ENCODE peak calls at places on chromosomes 5 and 9, in nine cellular contexts. One of them, this sample, is unnamed.
A peak's percentile ranks its signal among the peaks of the same experiment; 100 is the strongest.

GRCh38 chr5:124742983-124743533 is 3.4 kb downstream of the ZNF608 start:
- DNase-seq in LNCaP clone FGC: no peak
- DNase-seq in pancreas: peak; percentile 42
- DNase-seq in transverse colon: peak; percentile 42
- DNase-seq in hepatocyte: peak; percentile 65
- DNase-seq in psoas muscle: peak; percentile 70
- DNase-seq in heart right ventricle: no peak
- DNase-seq in choroid plexus epithelial cell: peak; percentile 88
- DNase-seq in PC-3: peak; percentile 85
- DNase-seq in this sample: peak; percentile 86

GRCh38 chr5:132677682-132678400 is 4.1 kb downstream of the IL4 start:
- DNase-seq in LNCaP clone FGC: no peak
- DNase-seq in pancreas: no peak
- DNase-seq in transverse colon: no peak
- DNase-seq in hepatocyte: no peak
- DNase-seq in psoas muscle: no peak
- DNase-seq in heart right ventricle: no peak
- DNase-seq in choroid plexus epithelial cell: no peak
- DNase-seq in PC-3: no peak
- DNase-seq in this sample: no peak

GRCh38 chr5:142597546-142598337 is 88.1 kb downstream of the FGF1 start:
- DNase-seq in LNCaP clone FGC: peak; percentile 27
- DNase-seq in pancreas: no peak
- DNase-seq in transverse colon: no peak
- DNase-seq in hepatocyte: no peak
- DNase-seq in psoas muscle: no peak
- DNase-seq in heart right ventricle: no peak
- DNase-seq in choroid plexus epithelial cell: peak; percentile 80
- DNase-seq in PC-3: peak; percentile 95
- DNase-seq in this sample: no peak

GRCh38 chr5:96785271-96785670 is 22.5 kb downstream of the ERAP1 start:
- DNase-seq in LNCaP clone FGC: no peak
- DNase-seq in pancreas: no peak
- DNase-seq in transverse colon: no peak
- DNase-seq in hepatocyte: no peak
- DNase-seq in psoas muscle: no peak
- DNase-seq in heart right ventricle: no peak
- DNase-seq in choroid plexus epithelial cell: no peak
- DNase-seq in PC-3: no peak
- DNase-seq in this sample: no peak

GRCh38 chr9:108671794-108672193 is 184.0 kb downstream of the ACTL7B start:
- DNase-seq in LNCaP clone FGC: no peak
- DNase-seq in pancreas: no peak
- DNase-seq in transverse colon: no peak
- DNase-seq in hepatocyte: no peak
- DNase-seq in psoas muscle: no peak
- DNase-seq in heart right ventricle: no peak
- DNase-seq in choroid plexus epithelial cell: no peak
- DNase-seq in PC-3: peak; percentile 30
- DNase-seq in this sample: no peak

GRCh38 chr5:98772415-98773213 is 849 bp upstream of the RGMB start:
- DNase-seq in LNCaP clone FGC: peak; percentile 81
- DNase-seq in pancreas: peak; percentile 79
- DNase-seq in transverse colon: peak; percentile 86
- DNase-seq in hepatocyte: peak; percentile 78
- DNase-seq in psoas muscle: peak; percentile 85
- DNase-seq in heart right ventricle: peak; percentile 65
- DNase-seq in choroid plexus epithelial cell: peak; percentile 85
- DNase-seq in PC-3: peak; percentile 96
- DNase-seq in this sample: no peak

GRCh38 chr9:131485728-131486381 is 16.9 kb upstream of the POMT1 start:
- DNase-seq in LNCaP clone FGC: no peak
- DNase-seq in pancreas: no peak
- DNase-seq in transverse colon: no peak
- DNase-seq in hepatocyte: no peak
- DNase-seq in psoas muscle: peak; percentile 39
- DNase-seq in heart right ventricle: no peak
- DNase-seq in choroid plexus epithelial cell: no peak
- DNase-seq in PC-3: no peak
- DNase-seq in this sample: no peak

GRCh38 chr5:97498657-97499056 is 315.6 kb upstream of the RIOK2 start:
- DNase-seq in LNCaP clone FGC: no peak
- DNase-seq in pancreas: no peak
- DNase-seq in transverse colon: no peak
- DNase-seq in hepatocyte: no peak
- DNase-seq in psoas muscle: no peak
- DNase-seq in heart right ventricle: no peak
- DNase-seq in choroid plexus epithelial cell: no peak
- DNase-seq in PC-3: no peak
- DNase-seq in this sample: no peak

GRCh38 chr5:66966439-66966838 is 230.2 kb downstream of the CD180 start:
- DNase-seq in LNCaP clone FGC: no peak
- DNase-seq in pancreas: no peak
- DNase-seq in transverse colon: no peak
- DNase-seq in hepatocyte: no peak
- DNase-seq in psoas muscle: no peak
- DNase-seq in heart right ventricle: no peak
- DNase-seq in choroid plexus epithelial cell: no peak
- DNase-seq in PC-3: peak; percentile 3
- DNase-seq in this sample: no peak

GRCh38 chr9:79196606-79197005 is 375.2 kb upstream of the TLE4 start:
- DNase-seq in LNCaP clone FGC: no peak
- DNase-seq in pancreas: no peak
- DNase-seq in transverse colon: no peak
- DNase-seq in hepatocyte: no peak
- DNase-seq in psoas muscle: no peak
- DNase-seq in heart right ventricle: no peak
- DNase-seq in choroid plexus epithelial cell: peak; percentile 66
- DNase-seq in PC-3: no peak
- DNase-seq in this sample: no peak

GRCh38 chr9:122053951-122054350 is 39.2 kb downstream of the TTLL11 start:
- DNase-seq in LNCaP clone FGC: no peak
- DNase-seq in pancreas: no peak
- DNase-seq in transverse colon: no peak
- DNase-seq in hepatocyte: no peak
- DNase-seq in psoas muscle: no peak
- DNase-seq in heart right ventricle: no peak
- DNase-seq in choroid plexus epithelial cell: no peak
- DNase-seq in PC-3: no peak
- DNase-seq in this sample: no peak

GRCh38 chr9:16023466-16023865 is 470.6 kb downstream of the CCDC171 start:
- DNase-seq in LNCaP clone FGC: no peak
- DNase-seq in pancreas: no peak
- DNase-seq in transverse colon: no peak
- DNase-seq in hepatocyte: no peak
- DNase-seq in psoas muscle: no peak
- DNase-seq in heart right ventricle: no peak
- DNase-seq in choroid plexus epithelial cell: peak; percentile 62
- DNase-seq in PC-3: peak; percentile 79
- DNase-seq in this sample: no peak

GRCh38 chr5:10534491-10535236 is 29.2 kb upstream of the ANKRD33B start:
- DNase-seq in LNCaP clone FGC: no peak
- DNase-seq in pancreas: no peak
- DNase-seq in transverse colon: no peak
- DNase-seq in hepatocyte: no peak
- DNase-seq in psoas muscle: no peak
- DNase-seq in heart right ventricle: no peak
- DNase-seq in choroid plexus epithelial cell: no peak
- DNase-seq in PC-3: no peak
- DNase-seq in this sample: no peak

GRCh38 chr5:165460911-165461310 is 1955.5 kb downstream of the MAT2B start:
- DNase-seq in LNCaP clone FGC: no peak
- DNase-seq in pancreas: no peak
- DNase-seq in transverse colon: no peak
- DNase-seq in hepatocyte: no peak
- DNase-seq in psoas muscle: no peak
- DNase-seq in heart right ventricle: no peak
- DNase-seq in choroid plexus epithelial cell: peak; percentile 20
- DNase-seq in PC-3: no peak
- DNase-seq in this sample: no peak

GRCh38 chr5:151141535-151141934 is 16.0 kb downstream of the ANXA6 start:
- DNase-seq in LNCaP clone FGC: no peak
- DNase-seq in pancreas: no peak
- DNase-seq in transverse colon: peak; percentile 59
- DNase-seq in hepatocyte: peak; percentile 41
- DNase-seq in psoas muscle: peak; percentile 80
- DNase-seq in heart right ventricle: peak; percentile 53
- DNase-seq in choroid plexus epithelial cell: peak; percentile 78
- DNase-seq in PC-3: no peak
- DNase-seq in this sample: no peak

GRCh38 chr9:23567756-23568155 is 258.3 kb downstream of the ELAVL2 start:
- DNase-seq in LNCaP clone FGC: no peak
- DNase-seq in pancreas: no peak
- DNase-seq in transverse colon: no peak
- DNase-seq in hepatocyte: no peak
- DNase-seq in psoas muscle: no peak
- DNase-seq in heart right ventricle: no peak
- DNase-seq in choroid plexus epithelial cell: no peak
- DNase-seq in PC-3: no peak
- DNase-seq in this sample: no peak

GRCh38 chr9:95003694-95004451 is 277.4 kb downstream of the AOPEP start:
- DNase-seq in LNCaP clone FGC: no peak
- DNase-seq in pancreas: peak; percentile 43
- DNase-seq in transverse colon: peak; percentile 70
- DNase-seq in hepatocyte: peak; percentile 76
- DNase-seq in psoas muscle: peak; percentile 59
- DNase-seq in heart right ventricle: peak; percentile 69
- DNase-seq in choroid plexus epithelial cell: peak; percentile 69
- DNase-seq in PC-3: peak; percentile 51
- DNase-seq in this sample: no peak
- TF ChIP-seq CTCF in LNCaP clone FGC: no peak
- TF ChIP-seq CTCF in pancreas: no peak
- TF ChIP-seq CTCF in transverse colon: peak; percentile 21
- TF ChIP-seq CTCF in hepatocyte: no peak
- TF ChIP-seq CTCF in psoas muscle: no peak
- TF ChIP-seq CTCF in heart right ventricle: peak; percentile 38
- TF ChIP-seq CTCF in choroid plexus epithelial cell: peak; percentile 37
- TF ChIP-seq CTCF in PC-3: no peak
- TF ChIP-seq CTCF in this sample: peak; percentile 31

GRCh38 chr5:43007246-43007910 is 32.7 kb downstream of the ANXA2R start:
- DNase-seq in LNCaP clone FGC: no peak
- DNase-seq in pancreas: peak; percentile 72
- DNase-seq in transverse colon: peak; percentile 84
- DNase-seq in hepatocyte: peak; percentile 93
- DNase-seq in psoas muscle: peak; percentile 89
- DNase-seq in heart right ventricle: peak; percentile 84
- DNase-seq in choroid plexus epithelial cell: peak; percentile 96
- DNase-seq in PC-3: peak; percentile 89
- DNase-seq in this sample: no peak

GRCh38 chr5:43007911-43008368 is 32.2 kb downstream of the ANXA2R start:
- DNase-seq in LNCaP clone FGC: no peak
- DNase-seq in pancreas: peak; percentile 34
- DNase-seq in transverse colon: peak; percentile 80
- DNase-seq in hepatocyte: peak; percentile 84
- DNase-seq in psoas muscle: peak; percentile 79
- DNase-seq in heart right ventricle: peak; percentile 71
- DNase-seq in choroid plexus epithelial cell: peak; percentile 90
- DNase-seq in PC-3: peak; percentile 81
- DNase-seq in this sample: no peak

GRCh38 chr5:43010956-43011355 is 29.2 kb downstream of the ANXA2R start:
- DNase-seq in LNCaP clone FGC: no peak
- DNase-seq in pancreas: no peak
- DNase-seq in transverse colon: no peak
- DNase-seq in hepatocyte: no peak
- DNase-seq in psoas muscle: no peak
- DNase-seq in heart right ventricle: peak; percentile 30
- DNase-seq in choroid plexus epithelial cell: no peak
- DNase-seq in PC-3: no peak
- DNase-seq in this sample: no peak

GRCh38 chr5:43008369-43009158 is 31.6 kb downstream of the ANXA2R start:
- DNase-seq in LNCaP clone FGC: peak; percentile 39
- DNase-seq in pancreas: peak; percentile 68
- DNase-seq in transverse colon: peak; percentile 94
- DNase-seq in hepatocyte: peak; percentile 89
- DNase-seq in psoas muscle: peak; percentile 93
- DNase-seq in heart right ventricle: peak; percentile 92
- DNase-seq in choroid plexus epithelial cell: peak; percentile 96
- DNase-seq in PC-3: peak; percentile 98
- DNase-seq in this sample: no peak

DNA sequence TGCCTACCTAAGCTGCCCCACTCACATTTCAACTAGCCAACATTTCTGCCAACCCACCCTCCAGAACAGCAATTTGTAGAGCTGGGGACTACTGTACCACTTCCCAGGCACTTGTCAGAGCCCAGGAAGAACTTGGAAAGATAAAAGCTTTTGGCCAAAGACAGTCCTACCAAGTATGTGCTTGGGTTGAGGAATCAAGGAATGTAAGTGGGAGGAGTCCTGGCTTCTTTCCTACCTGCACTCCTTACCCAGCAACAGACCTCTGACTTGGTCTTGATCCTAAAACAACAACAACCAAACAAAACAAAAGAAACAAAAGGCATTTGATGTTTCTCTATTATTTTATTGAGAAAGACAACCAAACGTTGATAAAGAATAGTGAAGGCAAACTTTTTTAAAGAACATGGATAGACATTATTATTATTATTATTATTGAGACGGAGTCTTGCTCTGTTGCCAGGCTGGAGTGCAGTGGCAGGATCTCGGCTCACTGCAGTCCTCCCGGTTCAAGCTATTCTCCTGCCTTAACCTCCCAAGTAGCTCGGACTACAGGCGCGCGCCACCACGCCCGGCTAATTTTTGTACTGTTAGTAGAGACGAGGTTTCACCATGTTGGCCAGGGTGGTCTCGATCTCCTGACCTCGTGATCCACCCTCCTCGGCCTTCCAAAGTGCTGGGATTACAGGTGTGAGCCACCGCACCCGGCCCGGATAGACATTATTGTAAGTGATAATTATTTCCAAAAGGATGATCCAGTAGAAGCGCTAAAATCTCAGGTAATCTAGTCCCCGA is 33.5 kb downstream of the ANXA2R start:
- DNase-seq in LNCaP clone FGC: no peak
- DNase-seq in pancreas: no peak
- DNase-seq in transverse colon: no peak
- DNase-seq in hepatocyte: no peak
- DNase-seq in psoas muscle: no peak
- DNase-seq in heart right ventricle: no peak
- DNase-seq in choroid plexus epithelial cell: peak; percentile 66
- DNase-seq in PC-3: no peak
- DNase-seq in this sample: no peak
- H3K4me3 ChIP-seq in LNCaP clone FGC: no peak overlapping the region
- H3K4me3 ChIP-seq in pancreas: no peak overlapping the region
- H3K4me3 ChIP-seq in transverse colon: peak overlapping the region; percentile 32
- H3K4me3 ChIP-seq in hepatocyte: peak overlapping the region; percentile 33
- H3K4me3 ChIP-seq in psoas muscle: peak overlapping the region; percentile 74
- H3K4me3 ChIP-seq in heart right ventricle: peak overlapping the region; percentile 67
- H3K4me3 ChIP-seq in choroid plexus epithelial cell: peak overlapping the region; percentile 52
- H3K4me3 ChIP-seq in PC-3: no peak overlapping the region
- H3K4me3 ChIP-seq in this sample: peak overlapping the region; percentile 51

GRCh38 chr9:91522496-91522895 is 98.9 kb upstream of the NFIL3 start:
- DNase-seq in LNCaP clone FGC: no peak
- DNase-seq in pancreas: no peak
- DNase-seq in transverse colon: no peak
- DNase-seq in hepatocyte: no peak
- DNase-seq in psoas muscle: no peak
- DNase-seq in heart right ventricle: no peak
- DNase-seq in choroid plexus epithelial cell: no peak
- DNase-seq in PC-3: no peak
- DNase-seq in this sample: no peak
- TF ChIP-seq CTCF in LNCaP clone FGC: no peak
- TF ChIP-seq CTCF in pancreas: no peak
- TF ChIP-seq CTCF in transverse colon: no peak
- TF ChIP-seq CTCF in hepatocyte: no peak
- TF ChIP-seq CTCF in psoas muscle: no peak
- TF ChIP-seq CTCF in heart right ventricle: no peak
- TF ChIP-seq CTCF in choroid plexus epithelial cell: no peak
- TF ChIP-seq CTCF in PC-3: no peak
- TF ChIP-seq CTCF in this sample: no peak

GRCh38 chr5:93607367-93608258 is 24.6 kb downstream of the NR2F1 start:
- DNase-seq in LNCaP clone FGC: no peak
- DNase-seq in pancreas: no peak
- DNase-seq in transverse colon: no peak
- DNase-seq in hepatocyte: peak; percentile 65
- DNase-seq in psoas muscle: no peak
- DNase-seq in heart right ventricle: peak; percentile 45
- DNase-seq in choroid plexus epithelial cell: peak; percentile 91
- DNase-seq in PC-3: peak; percentile 94
- DNase-seq in this sample: no peak
- H3K4me3 ChIP-seq in LNCaP clone FGC: no peak overlapping the region
- H3K4me3 ChIP-seq in pancreas: no peak overlapping the region
- H3K4me3 ChIP-seq in transverse colon: no peak overlapping the region
- H3K4me3 ChIP-seq in hepatocyte: no peak overlapping the region
- H3K4me3 ChIP-seq in psoas muscle: peak overlapping the region; percentile 37
- H3K4me3 ChIP-seq in heart right ventricle: no peak overlapping the region
- H3K4me3 ChIP-seq in choroid plexus epithelial cell: peak overlapping the region; percentile 41
- H3K4me3 ChIP-seq in PC-3: peak overlapping the region; percentile 70
- H3K4me3 ChIP-seq in this sample: no peak overlapping the region

This sample was measured in epithelial cell of proximal tubule.